ENCODE peak calls at places on chromosomes 6 and 20, in five cellular contexts. One of them, this sample, is unnamed. For H3K4me1, the result is how much of the 10 kb centered on the place peaks cover.

GRCh38 chr6:166633732-166634535 is 6.9 kb upstream of the RPS6KA2 start:
- DNase-seq in ovary: no peak
- DNase-seq in esophagus muscularis mucosa: no peak
- DNase-seq in tibial nerve: no peak
- DNase-seq in transverse colon: no peak
- DNase-seq in this sample: no peak

GRCh38 chr6:78538002-78538401 is 329.3 kb upstream of the IRAK1BP1 start:
- DNase-seq in ovary: no peak
- DNase-seq in esophagus muscularis mucosa: no peak
- DNase-seq in tibial nerve: no peak
- DNase-seq in transverse colon: no peak
- DNase-seq in this sample: no peak

GRCh38 chr6:27267865-27268444 is 20.5 kb downstream of the PRSS16 start:
- DNase-seq in ovary: no peak
- DNase-seq in esophagus muscularis mucosa: no peak
- DNase-seq in tibial nerve: no peak
- DNase-seq in transverse colon: no peak
- DNase-seq in this sample: no peak

GRCh38 chr20:51500311-51500710 is 42.2 kb downstream of the NFATC2 start:
- DNase-seq in ovary: no peak
- DNase-seq in esophagus muscularis mucosa: no peak
- DNase-seq in tibial nerve: no peak
- DNase-seq in transverse colon: no peak
- DNase-seq in this sample: no peak

GRCh38 chr20:39067526-39068216 is 105.5 kb downstream of the DHX35 start:
- DNase-seq in ovary: no peak
- DNase-seq in esophagus muscularis mucosa: no peak
- DNase-seq in tibial nerve: no peak
- DNase-seq in transverse colon: no peak
- DNase-seq in this sample: no peak

GRCh38 chr6:134267917-134268361 is 50.0 kb downstream of the SGK1 start:
- DNase-seq in ovary: peak
- DNase-seq in esophagus muscularis mucosa: no peak
- DNase-seq in tibial nerve: no peak
- DNase-seq in transverse colon: peak
- DNase-seq in this sample: no peak

GRCh38 chr20:3010985-3011723 is 32.3 kb upstream of the GNRH2 start:
- DNase-seq in ovary: no peak
- DNase-seq in esophagus muscularis mucosa: no peak
- DNase-seq in tibial nerve: no peak
- DNase-seq in transverse colon: no peak
- DNase-seq in this sample: no peak

GRCh38 chr6:38784506-38785235 is 69.6 kb downstream of the DNAH8 start:
- DNase-seq in ovary: no peak
- DNase-seq in esophagus muscularis mucosa: no peak
- DNase-seq in tibial nerve: no peak
- DNase-seq in transverse colon: no peak
- DNase-seq in this sample: no peak

GRCh38 chr6:144219056-144219685 is 66.0 kb upstream of the UTRN start:
- DNase-seq in ovary: no peak
- DNase-seq in esophagus muscularis mucosa: no peak
- DNase-seq in tibial nerve: no peak
- DNase-seq in transverse colon: no peak
- DNase-seq in this sample: no peak

GRCh38 chr6:130019796-130020105 is 1.4 kb downstream of the L3MBTL3 start:
- DNase-seq in ovary: no peak
- DNase-seq in esophagus muscularis mucosa: no peak
- DNase-seq in tibial nerve: no peak
- DNase-seq in transverse colon: no peak
- DNase-seq in this sample: no peak

GRCh38 chr6:88459224-88459623 is 293.1 kb upstream of the CNR1 start:
- DNase-seq in ovary: no peak
- DNase-seq in esophagus muscularis mucosa: no peak
- DNase-seq in tibial nerve: no peak
- DNase-seq in transverse colon: no peak
- DNase-seq in this sample: no peak
- TF ChIP-seq EP300 in ovary: no peak
- TF ChIP-seq EP300 in esophagus muscularis mucosa: no peak
- TF ChIP-seq EP300 in tibial nerve: no peak
- TF ChIP-seq EP300 in transverse colon: no peak
- TF ChIP-seq EP300 in this sample: no peak

DNA sequence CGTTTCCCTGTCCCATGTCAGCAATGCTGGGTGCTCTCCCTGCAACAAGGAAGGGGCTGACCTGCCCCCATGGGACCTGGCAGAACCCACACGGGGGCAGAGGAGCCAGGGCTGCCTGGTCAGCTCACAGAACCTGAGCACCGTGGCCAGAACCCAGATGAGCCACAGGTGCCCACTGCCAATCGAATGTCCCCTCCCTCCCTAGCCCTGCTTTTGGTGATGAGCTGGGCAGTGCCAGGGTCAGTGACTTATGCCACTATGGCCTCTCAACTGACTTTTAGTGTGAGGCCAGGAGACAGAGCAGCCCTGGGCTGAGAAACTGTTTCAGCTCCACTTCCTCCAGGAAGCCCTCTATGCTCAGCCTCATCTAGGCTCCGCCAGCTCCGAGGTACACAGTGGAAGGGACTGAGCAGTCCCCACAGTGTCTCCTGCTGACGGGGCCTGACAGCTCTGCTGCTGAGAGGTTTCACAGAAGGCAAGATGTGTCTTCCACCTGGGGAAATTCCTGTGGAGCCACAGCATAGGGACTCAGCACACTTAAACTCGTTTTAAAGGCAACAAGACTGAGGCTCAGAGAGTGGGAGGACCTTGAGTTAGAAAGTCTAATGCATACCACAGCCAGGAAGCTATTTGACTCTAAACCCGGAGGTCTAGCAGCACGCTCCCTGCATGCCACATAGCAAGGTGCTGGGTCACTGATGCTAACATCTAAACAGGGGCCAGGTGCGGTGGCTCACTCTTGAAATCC is 6.9 kb downstream of the ADA start:
- DNase-seq in ovary: no peak
- DNase-seq in esophagus muscularis mucosa: no peak
- DNase-seq in tibial nerve: no peak
- DNase-seq in transverse colon: no peak
- DNase-seq in this sample: no peak
- H3K4me1 ChIP-seq in ovary: under half
- H3K4me1 ChIP-seq in esophagus muscularis mucosa: half or more
- H3K4me1 ChIP-seq in tibial nerve: under half
- H3K4me1 ChIP-seq in transverse colon: under half
- H3K4me1 ChIP-seq in this sample: half or more

GRCh38 chr6:99868074-99868702 is 125.8 kb downstream of the MCHR2 start:
- DNase-seq in ovary: peak
- DNase-seq in esophagus muscularis mucosa: no peak
- DNase-seq in tibial nerve: peak
- DNase-seq in transverse colon: peak
- DNase-seq in this sample: peak
- H3K4me3 ChIP-seq in ovary: no peak
- H3K4me3 ChIP-seq in esophagus muscularis mucosa: no peak
- H3K4me3 ChIP-seq in tibial nerve: no peak
- H3K4me3 ChIP-seq in transverse colon: no peak
- H3K4me3 ChIP-seq in this sample: no peak

DNA sequence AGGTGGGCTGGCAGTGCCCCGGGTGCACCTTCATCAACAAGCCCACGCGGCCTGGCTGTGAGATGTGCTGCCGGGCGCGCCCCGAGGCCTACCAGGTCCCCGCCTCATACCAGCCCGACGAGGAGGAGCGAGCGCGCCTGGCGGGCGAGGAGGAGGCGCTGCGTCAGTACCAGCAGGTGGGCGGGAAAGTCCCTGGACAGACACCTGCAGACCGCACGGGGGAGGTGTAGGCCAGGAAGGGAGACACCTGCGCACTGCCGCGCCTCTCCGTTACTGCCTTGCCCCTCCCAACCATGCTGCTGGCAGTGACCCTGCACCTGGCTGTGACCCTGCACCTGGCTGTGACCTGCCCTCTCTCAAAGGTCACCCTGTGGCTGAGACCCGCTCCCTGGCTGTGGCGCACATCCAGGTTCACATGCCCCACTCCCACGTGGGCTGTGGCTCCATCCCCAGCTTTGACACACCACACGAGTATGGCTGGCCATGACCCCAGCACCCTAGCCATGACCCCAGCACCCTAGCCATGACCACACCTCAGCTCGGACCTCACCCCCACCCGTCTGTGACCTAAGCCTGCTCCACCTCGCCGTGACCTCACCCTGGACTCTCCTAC is 11.6 kb downstream of the RBCK1 start:
- DNase-seq in ovary: no peak
- DNase-seq in esophagus muscularis mucosa: no peak
- DNase-seq in tibial nerve: no peak
- DNase-seq in transverse colon: peak
- DNase-seq in this sample: no peak
- TF ChIP-seq EP300 in ovary: no peak
- TF ChIP-seq EP300 in esophagus muscularis mucosa: no peak
- TF ChIP-seq EP300 in tibial nerve: no peak
- TF ChIP-seq EP300 in transverse colon: no peak
- TF ChIP-seq EP300 in this sample: no peak

DNA sequence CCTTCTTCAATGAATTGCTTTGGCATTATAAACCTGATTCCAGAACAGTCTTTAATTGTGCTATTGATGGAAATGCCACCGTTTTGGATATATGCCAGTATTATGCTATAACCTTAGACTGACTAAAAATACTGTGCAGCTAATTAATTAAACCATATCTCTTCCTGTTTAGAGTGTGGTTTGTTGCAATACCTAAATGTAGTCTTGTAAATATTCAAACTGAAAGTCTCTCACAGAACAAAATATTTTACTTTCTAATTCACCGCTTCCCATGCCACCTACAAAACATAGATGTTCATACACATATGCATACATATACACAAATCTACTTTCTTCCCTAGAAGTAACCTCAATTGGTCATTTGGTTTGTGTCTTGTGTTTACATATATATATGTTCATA is 126.6 kb downstream of the SIM1 start:
- DNase-seq in ovary: no peak
- DNase-seq in esophagus muscularis mucosa: no peak
- DNase-seq in tibial nerve: no peak
- DNase-seq in transverse colon: no peak
- DNase-seq in this sample: no peak
- H3K4me1 ChIP-seq in ovary: under half
- H3K4me1 ChIP-seq in esophagus muscularis mucosa: under half
- H3K4me1 ChIP-seq in tibial nerve: under half
- H3K4me1 ChIP-seq in transverse colon: under half
- H3K4me1 ChIP-seq in this sample: under half

GRCh38 chr6:3355011-3355357 is 96.2 kb downstream of the PSMG4 start:
- DNase-seq in ovary: no peak
- DNase-seq in esophagus muscularis mucosa: no peak
- DNase-seq in tibial nerve: no peak
- DNase-seq in transverse colon: no peak
- DNase-seq in this sample: no peak

GRCh38 chr6:3356824-3357420 is 98.2 kb downstream of the PSMG4 start:
- DNase-seq in ovary: no peak
- DNase-seq in esophagus muscularis mucosa: no peak
- DNase-seq in tibial nerve: no peak
- DNase-seq in transverse colon: no peak
- DNase-seq in this sample: no peak

GRCh38 chr6:3353939-3354338 is 95.2 kb downstream of the PSMG4 start:
- DNase-seq in ovary: no peak
- DNase-seq in esophagus muscularis mucosa: no peak
- DNase-seq in tibial nerve: no peak
- DNase-seq in transverse colon: no peak
- DNase-seq in this sample: no peak

GRCh38 chr6:3356056-3356823 is 97.5 kb downstream of the PSMG4 start:
- DNase-seq in ovary: peak
- DNase-seq in esophagus muscularis mucosa: peak
- DNase-seq in tibial nerve: peak
- DNase-seq in transverse colon: peak
- DNase-seq in this sample: peak

DNA sequence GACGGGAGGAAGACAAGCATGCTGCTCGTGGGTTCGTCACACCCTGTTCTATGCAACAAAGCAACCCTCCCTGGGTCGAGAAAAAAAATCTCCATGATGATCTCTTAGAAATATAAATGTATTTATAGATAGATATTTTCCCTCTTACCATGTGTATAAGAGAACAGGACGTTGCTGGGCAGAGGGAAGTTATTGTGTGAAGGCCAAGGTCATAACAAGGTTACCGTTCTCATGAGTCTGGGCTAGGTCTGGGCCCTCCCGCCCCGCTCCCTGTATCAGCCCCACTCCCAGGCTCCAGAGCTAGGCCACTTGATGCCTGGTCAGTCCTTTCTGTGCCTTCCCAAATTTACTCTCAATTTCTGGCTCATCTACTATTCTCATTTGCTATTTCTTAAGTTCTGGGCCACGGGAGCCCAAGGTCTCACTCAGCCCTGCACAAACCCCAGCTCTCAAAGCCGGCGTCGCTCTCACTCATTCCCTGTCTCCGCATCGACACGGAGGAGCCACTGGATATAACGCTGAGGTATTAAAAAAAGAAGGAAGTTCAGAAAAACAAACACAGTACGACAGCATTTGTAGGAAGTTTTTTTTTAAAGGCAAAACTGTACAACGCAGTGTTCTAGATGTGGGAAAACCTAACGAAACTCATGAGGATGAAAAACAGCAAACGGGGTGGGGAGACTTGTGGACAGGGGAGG is 96.8 kb downstream of the PSMG4 start:
- DNase-seq in ovary: peak
- DNase-seq in esophagus muscularis mucosa: peak
- DNase-seq in tibial nerve: peak
- DNase-seq in transverse colon: peak
- DNase-seq in this sample: no peak
- H3K4me3 ChIP-seq in ovary: peak
- H3K4me3 ChIP-seq in esophagus muscularis mucosa: peak
- H3K4me3 ChIP-seq in tibial nerve: peak
- H3K4me3 ChIP-seq in transverse colon: no peak
- H3K4me3 ChIP-seq in this sample: peak

GRCh38 chr20:46552460-46553420 is 2.3 kb upstream of the OCSTAMP start:
- DNase-seq in ovary: no peak
- DNase-seq in esophagus muscularis mucosa: no peak
- DNase-seq in tibial nerve: no peak
- DNase-seq in transverse colon: no peak
- DNase-seq in this sample: no peak
- TF ChIP-seq EP300 in ovary: no peak
- TF ChIP-seq EP300 in esophagus muscularis mucosa: no peak
- TF ChIP-seq EP300 in tibial nerve: no peak
- TF ChIP-seq EP300 in transverse colon: no peak
- TF ChIP-seq EP300 in this sample: no peak

DNA sequence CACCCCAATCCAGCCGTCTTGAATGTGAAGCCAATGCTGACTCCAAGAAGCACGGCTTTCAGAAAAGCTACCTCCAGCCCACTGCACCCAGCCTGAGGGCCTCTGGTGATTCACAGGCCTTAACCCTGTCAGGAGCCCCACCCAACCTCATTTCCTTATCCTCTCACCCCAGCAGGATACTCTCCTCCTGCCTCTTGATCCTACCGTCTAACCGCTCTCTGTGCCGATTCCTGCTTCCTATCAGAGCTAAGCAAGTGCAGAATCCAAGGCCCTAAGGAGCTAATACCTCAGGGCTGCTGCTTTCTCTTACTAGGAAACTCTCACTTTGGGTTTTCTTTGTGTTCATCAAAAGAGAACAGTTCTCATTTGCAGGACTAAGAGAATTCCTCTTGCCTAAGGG is 47.2 kb downstream of the TRERF1 start:
- DNase-seq in ovary: no peak
- DNase-seq in esophagus muscularis mucosa: no peak
- DNase-seq in tibial nerve: no peak
- DNase-seq in transverse colon: peak
- DNase-seq in this sample: peak
- H3K4me1 ChIP-seq in ovary: under half
- H3K4me1 ChIP-seq in esophagus muscularis mucosa: under half
- H3K4me1 ChIP-seq in tibial nerve: under half
- H3K4me1 ChIP-seq in transverse colon: under half
- H3K4me1 ChIP-seq in this sample: under half

This sample was measured in stomach.